ENCODE peak calls at places on chromosomes 7 and 10, in five cellular contexts. E is cardiac fibroblast, Y is glutamatergic neuron, F is WTC11, S is choroid plexus epithelial cell. A is an unnamed sample.

GRCh38 chr7:46859963-46860475 is 721.9 kb downstream of the TNS3 start:
- DNase-seq in Y (no peak), F (no peak), E (peak), S (peak), A (no peak)

GRCh38 chr10:9012312-9012711 is 957.8 kb downstream of the GATA3 start:
- DNase-seq in S (peak), Y (no peak), E (peak), F (no peak), A (no peak)

GRCh38 chr7:136937436-136937835 is 69.0 kb downstream of the CHRM2 start:
- DNase-seq in S (no peak), E (no peak), F (no peak), Y (no peak), A (no peak)

GRCh38 chr10:132274581-132274980 is 33.2 kb downstream of the STK32C start:
- DNase-seq in Y (no peak), F (no peak), E (no peak), S (no peak), A (no peak)

GRCh38 chr7:88111136-88111748 is 108.6 kb downstream of the SRI start:
- DNase-seq in S (peak), Y (no peak), F (no peak), E (peak), A (no peak)

GRCh38 chr7:67738145-67738544 is 741.5 kb downstream of the TYW1 start:
- DNase-seq in S (no peak), F (no peak), E (no peak), Y (no peak), A (no peak)

GRCh38 chr10:75000748-75001321 is 110.6 kb upstream of the SAMD8 start:
- DNase-seq in S (no peak), E (no peak), Y (no peak), F (no peak), A (no peak)

GRCh38 chr7:89357121-89357520 is 561.6 kb upstream of the TEX47 start:
- DNase-seq in E (no peak), S (no peak), F (no peak), Y (no peak), A (no peak)

GRCh38 chr7:32062150-32062549 is 8.1 kb downstream of the PDE1C start:
- DNase-seq in Y (peak), E (peak), S (peak), F (peak), A (peak)

GRCh38 chr7:42671627-42672026 is 240.2 kb downstream of the C7orf25 start:
- DNase-seq in F (no peak), E (peak), Y (no peak), S (peak), A (no peak)

GRCh38 chr10:121308046-121308445 is 290.2 kb downstream of the FGFR2 start:
- DNase-seq in E (no peak), Y (no peak), S (no peak), F (no peak), A (no peak)

GRCh38 chr7:102912742-102913141 is at the start of gene LRRC17:
- DNase-seq in F (no peak), E (peak), S (peak), Y (no peak), A (peak)

GRCh38 chr7:110623436-110623835 is 467.5 kb upstream of the LRRN3 start:
- DNase-seq in Y (no peak), S (no peak), F (no peak), E (no peak), A (no peak)

GRCh38 chr10:77673515-77674140 is 36.0 kb upstream of the KCNMA1 start:
- DNase-seq in S (no peak), F (no peak), E (no peak), Y (no peak), A (no peak)

GRCh38 chr10:75291800-75292199 is 56.0 kb upstream of the COMTD1 start:
- DNase-seq in F (no peak), E (no peak), S (no peak), Y (no peak), A (no peak)

DNA sequence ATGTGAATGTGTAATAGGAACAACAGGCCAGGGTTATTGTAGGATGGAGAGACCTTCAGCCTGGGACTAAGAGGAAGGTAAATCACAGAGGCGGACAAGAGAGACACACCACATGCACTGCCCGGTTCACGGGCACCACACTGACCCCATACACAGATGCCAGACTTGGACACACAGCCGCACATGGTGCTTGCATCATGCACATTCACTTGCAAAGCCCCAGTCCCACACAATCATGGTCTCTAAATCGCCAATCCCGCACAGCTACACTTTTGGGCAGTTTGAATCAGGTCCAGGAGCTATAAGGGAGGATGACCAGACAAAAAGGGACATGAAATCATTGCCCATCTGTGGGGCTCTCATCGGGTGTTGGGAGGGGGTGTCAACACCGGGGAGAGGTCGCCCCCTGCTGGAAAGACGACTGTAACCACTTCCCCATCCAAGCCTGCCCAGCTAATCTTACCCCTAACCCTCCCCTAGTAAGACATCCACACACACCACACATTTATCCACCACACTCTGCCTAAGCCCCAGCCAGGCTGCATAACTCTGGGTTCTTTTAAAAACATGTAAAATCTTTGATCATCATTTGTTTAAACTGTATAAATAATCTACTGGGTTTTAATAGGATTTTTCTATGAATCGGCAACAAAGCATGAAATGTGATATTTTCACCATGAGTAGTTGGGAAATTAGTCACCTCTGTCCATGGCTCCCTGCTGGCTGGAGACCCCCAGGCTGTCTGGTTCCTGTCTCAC is 40.5 kb upstream of the SLF2 start:
- DNase-seq in Y (peak), E (peak), F (peak), S (peak), A (peak)
- TF ChIP-seq CTCF in Y (peak), E (peak), F (peak), S (peak), A (peak)

GRCh38 chr10:119725550-119726290 is at the start of gene INPP5F:
- DNase-seq in F (peak), Y (peak), S (peak), E (peak), A (peak)
- TF ChIP-seq CTCF in F (no peak), Y (no peak), S (no peak), E (peak), A (peak)

DNA sequence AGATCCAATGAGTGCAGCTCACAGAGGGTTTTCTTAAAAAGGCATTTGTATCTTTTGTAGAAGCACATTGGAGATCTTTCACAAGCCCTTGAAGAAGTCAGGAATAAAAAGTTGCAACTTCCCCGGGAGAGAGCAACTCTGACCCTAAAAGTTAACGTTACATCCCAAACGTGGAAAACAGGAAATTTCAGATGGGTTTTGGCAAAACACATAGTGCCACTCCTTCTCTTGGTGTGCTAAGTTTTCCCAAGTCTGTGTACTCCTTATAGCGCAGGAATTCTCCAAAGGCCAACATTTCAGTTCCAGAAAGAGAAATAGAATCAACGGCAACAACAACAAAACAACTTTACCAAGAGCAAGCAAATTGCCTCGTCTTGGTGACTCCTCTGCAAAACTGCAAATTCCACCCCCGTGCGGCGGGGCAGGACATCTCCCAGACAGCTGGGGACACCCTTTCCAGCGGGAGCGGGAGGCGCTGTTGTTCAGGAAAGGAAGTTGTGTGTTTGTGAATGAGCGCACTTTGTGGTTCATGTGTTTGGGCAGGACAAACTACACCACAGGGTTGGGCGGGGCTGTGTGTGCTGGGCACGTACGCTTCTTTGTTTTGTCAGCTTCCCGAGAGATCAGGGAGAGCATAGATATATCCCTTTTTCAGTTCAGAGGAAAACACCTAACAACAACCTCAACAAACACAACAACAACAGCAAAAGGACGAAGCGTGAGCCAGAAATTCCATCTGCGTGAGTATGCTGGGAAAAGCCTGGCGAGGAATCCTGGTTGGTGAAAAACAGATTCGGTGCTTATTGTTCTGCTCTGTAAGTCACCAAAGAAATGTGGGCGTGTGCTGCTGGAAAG is 294.7 kb upstream of the PITRM1 start:
- DNase-seq in F (peak), S (peak), Y (no peak), E (peak), A (no peak)
- TF ChIP-seq CTCF in F (no peak), S (peak), Y (no peak), E (peak), A (no peak)

GRCh38 chr7:78953090-78953489 is 500.4 kb downstream of the MAGI2 start:
- DNase-seq in S (no peak), F (no peak), Y (no peak), E (no peak), A (no peak)

GRCh38 chr7:78959471-78959870 is 494.0 kb downstream of the MAGI2 start:
- DNase-seq in E (no peak), F (no peak), S (no peak), Y (no peak), A (no peak)

GRCh38 chr7:78953726-78954363 is 499.6 kb downstream of the MAGI2 start:
- DNase-seq in F (no peak), S (no peak), Y (no peak), E (no peak), A (no peak)

DNA sequence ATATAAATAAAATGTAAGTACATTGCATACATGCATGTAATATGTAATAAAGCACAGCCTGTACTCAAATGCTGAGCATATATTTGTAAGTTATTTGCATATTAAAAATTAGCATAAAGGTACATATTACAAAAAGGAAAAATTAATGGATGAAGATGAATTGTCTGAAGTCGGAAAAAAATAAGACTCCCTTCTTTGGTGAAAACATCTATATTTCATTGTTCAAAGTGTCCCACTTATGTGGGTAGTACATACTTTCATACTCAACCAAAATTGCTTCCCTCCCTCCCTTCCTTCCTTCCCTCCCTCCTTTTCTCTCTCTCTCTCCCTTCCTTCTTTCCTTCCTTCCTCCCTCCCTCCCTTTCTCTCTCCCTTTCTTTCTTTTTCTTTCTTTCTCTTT is 498.1 kb downstream of the MAGI2 start:
- DNase-seq in E (no peak), S (no peak), Y (no peak), F (no peak), A (no peak)
- TF ChIP-seq CTCF in E (no peak), S (no peak), Y (no peak), F (no peak), A (no peak)

GRCh38 chr10:119211625-119212441 is 4.5 kb downstream of the GRK5 start:
- DNase-seq in F (no peak), E (peak), S (peak), Y (no peak), A (no peak)
- TF ChIP-seq CTCF in F (no peak), E (no peak), S (no peak), Y (no peak), A (no peak)

DNA sequence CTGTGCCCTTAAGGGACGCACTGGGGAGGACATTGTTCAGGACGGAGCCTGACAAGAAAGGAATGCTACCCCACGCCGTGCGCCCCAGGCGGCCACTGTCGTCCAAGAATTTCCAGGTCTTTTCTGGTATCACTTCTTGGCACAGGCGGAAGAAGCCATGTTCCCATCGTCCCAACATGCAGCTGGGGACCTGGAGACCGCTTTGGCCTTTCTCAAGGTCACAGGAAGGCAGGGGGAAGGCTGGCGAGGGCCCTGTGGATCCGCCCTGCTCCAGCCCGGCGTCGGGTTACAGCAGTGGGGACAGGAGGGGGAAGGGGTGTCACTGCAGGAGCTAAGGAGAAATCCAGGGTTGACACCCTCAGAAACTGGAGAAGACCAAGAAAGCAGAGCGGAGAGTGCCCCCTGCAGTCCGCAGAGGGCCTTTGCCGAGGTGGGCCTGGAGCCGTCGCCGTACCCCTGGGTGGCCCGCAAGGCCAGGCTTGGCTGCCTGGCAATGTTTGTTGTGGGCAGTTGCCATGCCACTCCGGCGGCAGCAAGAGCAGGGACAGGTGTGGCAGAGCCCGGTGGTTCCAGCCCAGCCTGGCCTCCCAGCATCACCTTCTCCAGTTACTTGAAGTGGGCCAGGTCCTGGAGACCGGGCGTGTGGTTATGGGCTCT is 104.1 kb downstream of the LHPP start:
- DNase-seq in E (peak), F (peak), Y (peak), S (peak), A (peak)
- TF ChIP-seq CTCF in E (peak), F (peak), Y (peak), S (peak), A (peak)

GRCh38 chr10:79112898-79113431 is 44.2 kb downstream of the ZMIZ1 start:
- DNase-seq in S (peak), Y (no peak), E (peak), F (no peak), A (no peak)
- TF ChIP-seq CTCF in S (no peak), Y (no peak), E (no peak), F (no peak), A (no peak)

GRCh38 chr10:35768731-35769130 is 126.6 kb upstream of the FZD8 start:
- DNase-seq in F (no peak), S (no peak), E (no peak), Y (no peak), A (no peak)

GRCh38 chr10:35765996-35766395 is 123.9 kb upstream of the FZD8 start:
- DNase-seq in Y (no peak), F (no peak), E (no peak), S (no peak), A (no peak)

GRCh38 chr10:35768011-35768410 is 125.9 kb upstream of the FZD8 start:
- DNase-seq in Y (no peak), E (no peak), S (no peak), F (no peak), A (no peak)

GRCh38 chr10:35770817-35771355 is 128.8 kb upstream of the FZD8 start:
- DNase-seq in Y (peak), S (no peak), F (no peak), E (no peak), A (no peak)

DNA sequence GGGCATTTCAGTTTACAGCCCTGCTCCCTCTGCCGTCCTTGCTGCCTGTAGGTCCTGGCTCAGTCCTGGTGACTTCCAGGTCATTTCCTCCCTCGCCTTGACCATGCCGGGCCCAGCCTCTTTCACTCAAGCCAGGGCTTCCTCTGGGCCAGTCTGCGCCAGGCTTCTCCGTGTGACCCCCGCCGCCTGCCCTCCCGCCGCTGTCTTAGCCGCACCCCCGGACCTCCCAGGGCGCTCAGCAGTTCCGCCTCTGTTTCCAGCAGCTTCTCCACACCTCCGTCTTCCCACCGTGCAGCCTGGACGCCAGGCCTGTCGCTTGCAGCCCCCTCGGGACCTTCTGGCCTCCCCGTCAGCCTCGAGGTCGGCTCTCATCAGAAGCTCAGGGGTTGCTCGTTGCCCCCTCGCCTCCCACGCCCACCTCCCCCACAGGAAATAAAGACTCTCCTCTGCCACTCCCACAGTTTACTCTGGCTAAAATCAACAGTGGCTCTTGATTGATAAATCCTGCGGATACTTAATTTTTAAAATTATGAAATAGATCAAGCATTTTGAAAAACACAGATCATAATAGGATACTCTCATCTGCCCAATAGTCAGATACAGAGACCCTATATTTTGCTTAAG is 123.1 kb upstream of the FZD8 start:
- DNase-seq in Y (peak), S (peak), E (no peak), F (peak), A (no peak)
- TF ChIP-seq CTCF in Y (no peak), S (peak), E (no peak), F (no peak), A (no peak)

GRCh38 chr10:34723746-34724145 is 91.3 kb downstream of the PARD3 start:
- DNase-seq in S (peak), E (peak), Y (no peak), F (no peak), A (no peak)
- TF ChIP-seq CTCF in S (peak), E (peak), Y (no peak), F (no peak), A (peak)

GRCh38 chr7:156753630-156754029 is 113.1 kb downstream of the RNF32 start:
- DNase-seq in E (no peak), S (no peak), F (peak), Y (no peak), A (no peak)
- TF ChIP-seq CTCF in E (no peak), S (peak), F (no peak), Y (no peak), A (no peak)

A was measured in neural crest cell.